ENCODE peak calls at places on chromosomes 11 and 22, in seven cellular contexts. One of them, this sample, is unnamed.

GRCh38 chr11:14835491-14836105 is 56.4 kb downstream of the CYP2R1 start:
- DNase-seq in GM13976: no peak
- DNase-seq in foreskin fibroblast: no peak
- DNase-seq in T-helper 9 cell: no peak
- DNase-seq in HT-29: no peak
- DNase-seq in GM10248: no peak
- DNase-seq in stimulated activated CD8-positive, alpha-beta memory T cell treated with anti-CD3 and anti-CD28 coated beads, Interleukin-7, amount 100 ng/mL, for 1 hour: no peak
- DNase-seq in this sample: no peak

GRCh38 chr22:33000342-33001280 is 57.6 kb downstream of the SYN3 start:
- DNase-seq in GM13976: peak; percentile 47
- DNase-seq in foreskin fibroblast: no peak
- DNase-seq in T-helper 9 cell: peak; percentile 14
- DNase-seq in HT-29: peak; percentile 28
- DNase-seq in GM10248: peak; percentile 37
- DNase-seq in stimulated activated CD8-positive, alpha-beta memory T cell treated with anti-CD3 and anti-CD28 coated beads, Interleukin-7, amount 100 ng/mL, for 1 hour: peak; percentile 5
- DNase-seq in this sample: peak; percentile 86

GRCh38 chr22:32904044-32904443 is 102.5 kb downstream of the TIMP3 start:
- DNase-seq in GM13976: no peak
- DNase-seq in foreskin fibroblast: no peak
- DNase-seq in T-helper 9 cell: no peak
- DNase-seq in HT-29: peak; percentile 22
- DNase-seq in GM10248: no peak
- DNase-seq in stimulated activated CD8-positive, alpha-beta memory T cell treated with anti-CD3 and anti-CD28 coated beads, Interleukin-7, amount 100 ng/mL, for 1 hour: no peak
- DNase-seq in this sample: peak; percentile 87

GRCh38 chr11:65478411-65479183 is 20.2 kb upstream of the MALAT1 start:
- DNase-seq in GM13976: peak; percentile 11
- DNase-seq in foreskin fibroblast: peak; percentile 41
- DNase-seq in T-helper 9 cell: no peak
- DNase-seq in HT-29: peak; percentile 75
- DNase-seq in GM10248: no peak
- DNase-seq in stimulated activated CD8-positive, alpha-beta memory T cell treated with anti-CD3 and anti-CD28 coated beads, Interleukin-7, amount 100 ng/mL, for 1 hour: no peak
- DNase-seq in this sample: peak; percentile 74

GRCh38 chr11:69157156-69157821 is 1.6 kb downstream of the SMIM38 start:
- DNase-seq in GM13976: peak; percentile 81
- DNase-seq in foreskin fibroblast: peak; percentile 36
- DNase-seq in T-helper 9 cell: no peak
- DNase-seq in HT-29: no peak
- DNase-seq in GM10248: peak; percentile 79
- DNase-seq in stimulated activated CD8-positive, alpha-beta memory T cell treated with anti-CD3 and anti-CD28 coated beads, Interleukin-7, amount 100 ng/mL, for 1 hour: no peak
- DNase-seq in this sample: peak; percentile 88

GRCh38 chr22:50531546-50532352 is 1.9 kb upstream of the TYMP start:
- DNase-seq in GM13976: peak; percentile 77
- DNase-seq in foreskin fibroblast: no peak
- DNase-seq in T-helper 9 cell: peak; percentile 51
- DNase-seq in HT-29: peak; percentile 35
- DNase-seq in GM10248: peak; percentile 73
- DNase-seq in stimulated activated CD8-positive, alpha-beta memory T cell treated with anti-CD3 and anti-CD28 coated beads, Interleukin-7, amount 100 ng/mL, for 1 hour: no peak
- DNase-seq in this sample: peak; percentile 82

GRCh38 chr11:88522624-88523361 is 185.3 kb upstream of the CTSC start:
- DNase-seq in GM13976: no peak
- DNase-seq in foreskin fibroblast: peak; percentile 51
- DNase-seq in T-helper 9 cell: no peak
- DNase-seq in HT-29: no peak
- DNase-seq in GM10248: no peak
- DNase-seq in stimulated activated CD8-positive, alpha-beta memory T cell treated with anti-CD3 and anti-CD28 coated beads, Interleukin-7, amount 100 ng/mL, for 1 hour: no peak
- DNase-seq in this sample: no peak

GRCh38 chr11:1735271-1735670 is 15.1 kb downstream of the IFITM10 start:
- DNase-seq in GM13976: no peak
- DNase-seq in foreskin fibroblast: no peak
- DNase-seq in T-helper 9 cell: no peak
- DNase-seq in HT-29: no peak
- DNase-seq in GM10248: no peak
- DNase-seq in stimulated activated CD8-positive, alpha-beta memory T cell treated with anti-CD3 and anti-CD28 coated beads, Interleukin-7, amount 100 ng/mL, for 1 hour: no peak
- DNase-seq in this sample: no peak

GRCh38 chr11:69293819-69294505 is at the start of gene MYEOV:
- DNase-seq in GM13976: peak; percentile 83
- DNase-seq in foreskin fibroblast: no peak
- DNase-seq in T-helper 9 cell: no peak
- DNase-seq in HT-29: peak; percentile 97
- DNase-seq in GM10248: peak; percentile 81
- DNase-seq in stimulated activated CD8-positive, alpha-beta memory T cell treated with anti-CD3 and anti-CD28 coated beads, Interleukin-7, amount 100 ng/mL, for 1 hour: no peak
- DNase-seq in this sample: peak; percentile 65

GRCh38 chr22:23892130-23892529 is 2.1 kb upstream of the MIF start:
- DNase-seq in GM13976: no peak
- DNase-seq in foreskin fibroblast: no peak
- DNase-seq in T-helper 9 cell: no peak
- DNase-seq in HT-29: no peak
- DNase-seq in GM10248: no peak
- DNase-seq in stimulated activated CD8-positive, alpha-beta memory T cell treated with anti-CD3 and anti-CD28 coated beads, Interleukin-7, amount 100 ng/mL, for 1 hour: no peak
- DNase-seq in this sample: no peak

GRCh38 chr22:26650722-26651421 is 6.5 kb upstream of the MIAT start:
- DNase-seq in GM13976: no peak
- DNase-seq in foreskin fibroblast: no peak
- DNase-seq in T-helper 9 cell: no peak
- DNase-seq in HT-29: no peak
- DNase-seq in GM10248: no peak
- DNase-seq in stimulated activated CD8-positive, alpha-beta memory T cell treated with anti-CD3 and anti-CD28 coated beads, Interleukin-7, amount 100 ng/mL, for 1 hour: no peak
- DNase-seq in this sample: no peak

GRCh38 chr11:65485820-65486219 is 13.0 kb upstream of the MALAT1 start:
- DNase-seq in GM13976: no peak
- DNase-seq in foreskin fibroblast: no peak
- DNase-seq in T-helper 9 cell: no peak
- DNase-seq in HT-29: no peak
- DNase-seq in GM10248: no peak
- DNase-seq in stimulated activated CD8-positive, alpha-beta memory T cell treated with anti-CD3 and anti-CD28 coated beads, Interleukin-7, amount 100 ng/mL, for 1 hour: no peak
- DNase-seq in this sample: peak; percentile 37

This sample was measured in left kidney.